ENCODE peak calls at places on chromosomes 4 and X, in four cellular contexts. M is H1, F is K562, D is HepG2. W is an unnamed sample.

GRCh38 chrX:73850124-73851013 is 287.4 kb downstream of the CHIC1 start:
- DNase-seq in M (no peak), F (peak), D (peak), W (no peak)

GRCh38 chr4:101071241-101071640 is 276.1 kb downstream of the PPP3CA start:
- DNase-seq in M (no peak), F (no peak), D (no peak), W (no peak)

GRCh38 chrX:109939498-109939897 is 63.4 kb upstream of the TMEM164 start:
- DNase-seq in M (no peak), F (no peak), D (no peak), W (no peak)

GRCh38 chr4:42555828-42556227 is 101.1 kb downstream of the ATP8A1 start:
- DNase-seq in M (no peak), F (no peak), D (no peak), W (no peak)

GRCh38 chrX:96566856-96567255 is 117.8 kb upstream of the DIAPH2 start:
- DNase-seq in M (no peak), F (no peak), D (no peak), W (no peak)

GRCh38 chr4:104592894-104593470 is 98.3 kb upstream of the CXXC4 start:
- DNase-seq in M (no peak), F (no peak), D (no peak), W (no peak)

GRCh38 chr4:122218762-122219161 is 66.6 kb downstream of the BLTP1 start:
- DNase-seq in M (no peak), F (no peak), D (peak), W (peak)

GRCh38 chr4:36220776-36221175 is 23.5 kb downstream of the ARAP2 start:
- DNase-seq in M (no peak), F (no peak), D (no peak), W (no peak)

GRCh38 chr4:184757810-184758209 is 23.9 kb upstream of the CENPU start:
- DNase-seq in M (no peak), F (no peak), D (no peak), W (no peak)

GRCh38 chrX:29308726-29309125 is 721.5 kb downstream of the IL1RAPL1 start:
- DNase-seq in M (no peak), F (no peak), D (no peak), W (no peak)

GRCh38 chr4:4254666-4255065 is 6.6 kb upstream of the TMEM128 start:
- DNase-seq in M (no peak), F (no peak), D (peak), W (no peak)

GRCh38 chr4:174260099-174260498 is 23.4 kb downstream of the FBXO8 start:
- DNase-seq in M (no peak), F (no peak), D (peak), W (no peak)

GRCh38 chrX:72255445-72255844 is 16.6 kb upstream of the ERCC6L start:
- DNase-seq in M (peak), F (no peak), D (no peak), W (no peak)

GRCh38 chr4:71692198-71692597 is 91.7 kb downstream of the GC start:
- DNase-seq in M (no peak), F (no peak), D (no peak), W (no peak)

GRCh38 chrX:50798782-50799181 is 15.2 kb downstream of the SHROOM4 start:
- DNase-seq in M (no peak), F (no peak), D (peak), W (no peak)

GRCh38 chrX:153533041-153533565 is 15.7 kb downstream of the ATP2B3 start:
- DNase-seq in M (no peak), F (no peak), D (no peak), W (no peak)

GRCh38 chr4:7960017-7960789 is 20.5 kb upstream of the AFAP1 start:
- DNase-seq in M (no peak), F (no peak), D (no peak), W (no peak)

GRCh38 chr4:112321768-112322684 is 24.9 kb downstream of the ALPK1 start:
- DNase-seq in M (peak), F (peak), D (peak), W (peak)

GRCh38 chrX:40097492-40098263 is at the start of gene BCOR:
- DNase-seq in M (peak), F (peak), D (no peak), W (peak)

GRCh38 chr4:58602022-58602421 is 1491.8 kb upstream of the IGFBP7 start:
- DNase-seq in M (no peak), F (no peak), D (no peak), W (no peak)

GRCh38 chr4:113742643-113743042 is 18.9 kb downstream of the CAMK2D start:
- DNase-seq in M (no peak), F (no peak), D (no peak), W (no peak)

GRCh38 chr4:113741971-113742370 is 19.6 kb downstream of the CAMK2D start:
- DNase-seq in M (no peak), F (no peak), D (no peak), W (no peak)

GRCh38 chr4:113738251-113738650 is 23.3 kb downstream of the CAMK2D start:
- DNase-seq in M (no peak), F (no peak), D (no peak), W (no peak)

GRCh38 chr4:113740857-113741379 is 20.6 kb downstream of the CAMK2D start:
- DNase-seq in M (no peak), F (no peak), D (no peak), W (no peak)

DNA sequence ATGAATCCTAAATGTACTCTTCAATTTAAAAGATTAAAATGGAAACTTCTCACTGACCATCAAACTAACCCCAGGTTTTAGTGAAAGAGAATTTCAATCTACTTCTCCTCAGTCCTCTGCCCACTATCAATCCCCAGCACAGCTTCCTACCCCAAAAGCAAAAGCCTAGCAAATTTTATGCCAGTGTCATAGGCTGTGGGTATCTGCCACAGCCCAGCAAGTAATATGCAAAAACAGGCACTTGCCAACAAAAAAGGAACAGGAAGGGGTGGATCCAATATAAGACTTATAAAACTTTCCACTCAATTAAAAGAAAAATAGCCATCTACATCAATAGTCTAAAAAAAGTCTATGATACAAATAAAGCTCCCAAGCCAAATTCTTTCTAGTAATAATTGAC is 22.3 kb downstream of the CAMK2D start:
- DNase-seq in M (no peak), F (no peak), D (no peak), W (no peak)
- TF ChIP-seq JUND in M (no peak), F (no peak), D (no peak), W (no peak)

DNA sequence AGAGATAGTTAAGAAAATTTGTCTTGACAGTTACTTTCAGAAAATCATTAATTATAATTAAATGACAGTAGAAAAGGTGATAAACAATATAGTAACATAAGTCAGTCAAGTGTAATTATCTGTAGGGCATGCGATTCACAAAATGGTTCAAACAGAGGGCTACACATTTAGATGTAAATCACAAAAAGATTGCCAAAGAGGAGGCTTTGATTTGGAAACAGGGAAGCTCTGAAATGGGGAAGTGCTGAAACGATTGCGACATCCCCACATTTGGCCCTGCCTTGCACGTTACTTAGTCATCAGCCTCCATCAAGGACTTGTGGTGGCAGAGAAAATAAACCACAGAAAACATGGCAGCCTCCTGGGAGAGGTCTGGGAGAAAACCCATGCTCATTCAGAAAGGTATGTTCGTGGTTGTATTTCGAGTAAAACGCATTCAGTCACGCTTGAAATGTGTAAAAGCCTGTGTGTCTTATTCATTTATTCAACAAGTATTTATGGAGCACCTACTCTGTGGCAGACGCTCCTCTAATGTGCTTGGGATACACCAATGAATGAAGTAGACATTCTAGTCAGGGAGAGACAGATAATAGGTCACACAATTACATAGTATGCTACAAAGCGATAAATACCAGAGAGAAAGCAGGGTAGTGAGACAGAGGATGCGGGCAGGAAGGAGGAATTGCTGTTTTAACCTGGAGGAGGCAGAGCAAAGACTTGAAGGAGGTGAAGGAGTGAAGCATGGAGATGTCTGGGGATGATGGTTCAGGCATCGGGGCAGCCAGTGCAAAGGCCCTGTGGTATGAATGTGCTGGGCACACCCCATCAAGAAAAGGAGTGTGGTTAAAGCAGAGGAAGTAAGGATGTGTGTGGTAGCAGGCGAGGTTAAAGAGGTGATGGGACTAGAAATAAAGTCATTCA is 7.8 kb downstream of the RBM47 start:
- DNase-seq in M (no peak), F (no peak), D (peak), W (peak)
- TF ChIP-seq JUND in M (no peak), F (peak), D (no peak), W (no peak)

GRCh38 chr4:113641025-113641431 is 120.5 kb downstream of the CAMK2D start:
- DNase-seq in M (no peak), F (no peak), D (peak), W (no peak)
- TF ChIP-seq JUND in M (no peak), F (no peak), D (no peak), W (no peak)

DNA sequence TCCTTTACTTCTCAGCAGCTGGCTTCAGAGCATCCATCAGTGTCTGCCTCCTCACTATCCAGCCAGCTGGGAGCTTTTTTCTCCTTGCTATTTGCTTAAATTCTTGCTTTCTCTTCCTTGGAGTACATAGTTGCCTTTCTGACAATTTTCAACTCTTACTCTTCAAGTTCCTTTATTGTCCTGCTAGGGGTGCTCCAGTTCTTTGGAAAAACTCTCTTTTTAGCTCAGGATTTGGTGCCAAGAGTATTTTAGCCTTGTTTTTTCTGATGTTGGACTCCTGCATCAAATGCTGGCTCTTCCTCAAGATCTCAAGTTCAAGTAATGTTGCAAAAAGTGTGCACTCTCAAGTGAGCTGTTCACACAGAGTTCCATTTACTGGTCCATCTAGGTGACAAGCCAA is 126.4 kb downstream of the KDR start:
- DNase-seq in M (no peak), F (no peak), D (no peak), W (no peak)
- TF ChIP-seq JUND in M (no peak), F (no peak), D (no peak), W (no peak)

GRCh38 chr4:132108784-132109183 is 1040.3 kb upstream of the PCDH10 start:
- DNase-seq in M (no peak), F (no peak), D (no peak), W (no peak)
- TF ChIP-seq JUND in M (no peak), F (no peak), D (no peak), W (no peak)

DNA sequence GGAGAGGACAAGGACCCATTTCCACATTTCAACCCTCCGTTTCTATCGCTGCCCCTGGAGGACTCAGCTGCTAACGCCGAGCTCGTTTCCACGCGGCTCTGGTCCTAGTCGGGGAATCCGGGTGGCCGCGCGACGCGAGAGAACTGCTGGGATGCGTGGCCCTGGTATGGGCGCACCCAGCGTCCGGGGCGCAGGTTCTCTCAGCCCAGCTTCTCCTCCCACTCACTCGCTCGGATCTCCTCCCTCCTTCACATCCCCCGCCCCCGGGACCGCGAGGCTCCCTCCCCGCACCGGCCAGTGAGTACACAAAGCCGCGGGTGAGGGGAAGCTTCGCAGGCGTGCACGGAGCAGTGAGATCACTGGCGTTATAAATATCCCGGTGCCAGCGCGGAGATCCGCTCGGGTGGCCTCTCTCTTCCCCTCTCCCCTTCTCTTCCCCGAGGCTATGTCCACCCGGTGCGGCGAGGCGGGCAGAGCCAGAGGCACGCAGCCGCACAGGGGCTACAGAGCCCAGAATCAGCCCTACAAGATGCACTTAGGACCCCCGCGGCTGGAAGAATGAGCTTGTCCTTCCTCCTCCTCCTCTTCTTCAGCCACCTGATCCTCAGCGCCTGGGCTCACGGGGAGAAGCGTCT is at the start of gene FGF5:
- DNase-seq in M (peak), F (peak), D (no peak), W (no peak)
- TF ChIP-seq JUND in M (no peak), F (no peak), D (no peak), W (no peak)

DNA sequence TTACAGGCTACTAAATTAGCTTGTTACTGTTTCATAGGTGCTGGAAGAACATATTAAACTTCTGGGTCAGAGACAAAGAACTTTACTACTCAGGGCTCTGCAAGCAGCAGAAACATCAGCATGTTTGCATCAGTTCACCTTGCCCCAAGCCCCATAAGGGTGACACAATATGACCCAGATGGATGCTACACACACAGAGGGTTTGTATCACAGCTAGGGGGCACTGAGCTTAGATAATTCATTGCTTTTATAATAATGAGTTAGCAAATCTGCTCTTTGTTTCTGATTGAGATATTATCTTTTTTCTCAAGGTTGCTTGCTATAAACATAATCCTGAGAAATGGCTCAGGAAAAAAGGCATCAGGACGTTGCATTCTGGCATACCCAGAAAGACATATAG is 4.8 kb upstream of the SYNPO2 start:
- DNase-seq in M (no peak), F (no peak), D (no peak), W (no peak)
- TF ChIP-seq JUND in M (no peak), F (no peak), D (no peak), W (no peak)